ENCODE peak calls at places on chromosomes 13 and 19, in nine cellular contexts. I, X, W, K, D, O, L, B and C are unnamed samples.

GRCh38 chr19:7246601-7247000 is 47.6 kb downstream of the INSR start:
- DNase-seq in I (no peak), X (no peak), W (no peak), K (no peak), D (no peak), O (no peak), L (no peak), B (no peak), C (no peak)

GRCh38 chr13:33999830-34000605 is 182.1 kb downstream of the RFC3 start:
- DNase-seq in I (no peak), X (no peak), W (no peak), K (no peak), D (no peak), O (no peak), L (no peak), B (no peak), C (no peak)

GRCh38 chr19:12990853-12991252 is 4.4 kb upstream of the NFIX start:
- DNase-seq in I (no peak), X (no peak), W (no peak), K (no peak), D (no peak), O (no peak), L (no peak), B (no peak), C (no peak)

GRCh38 chr13:109412232-109412935 is 374.0 kb downstream of the IRS2 start:
- DNase-seq in I (peak), X (peak), W (peak), K (peak), D (peak), O (no peak), L (peak), B (no peak), C (peak)

GRCh38 chr19:12325690-12326089 is 7.7 kb downstream of the ZNF563 start:
- DNase-seq in I (no peak), X (no peak), W (no peak), K (no peak), D (no peak), O (no peak), L (no peak), B (no peak), C (no peak)

GRCh38 chr13:97318532-97318931 is 96.4 kb downstream of the MBNL2 start:
- DNase-seq in I (no peak), X (no peak), W (no peak), K (no peak), D (no peak), O (no peak), L (no peak), B (no peak), C (no peak)

GRCh38 chr13:64371045-64371444 is 2859.1 kb downstream of the PCDH9 start:
- DNase-seq in I (no peak), X (no peak), W (no peak), K (no peak), D (peak), O (no peak), L (no peak), B (no peak), C (no peak)

GRCh38 chr13:98599502-98600328 is 22.8 kb upstream of the STK24 start:
- DNase-seq in I (no peak), X (no peak), W (no peak), K (no peak), D (no peak), O (no peak), L (no peak), B (no peak), C (no peak)

GRCh38 chr19:5339950-5340636 is 519 bp downstream of the PTPRS start:
- DNase-seq in I (peak), X (peak), W (no peak), K (peak), D (peak), O (no peak), L (no peak), B (no peak), C (peak)

GRCh38 chr19:41426952-41427646 is at the start of gene B3GNT8:
- DNase-seq in I (peak), X (peak), W (peak), K (peak), D (peak), O (no peak), L (peak), B (peak), C (peak)

GRCh38 chr13:113650275-113650674 is 7.7 kb downstream of the ATP4B start:
- DNase-seq in I (peak), X (peak), W (peak), K (no peak), D (no peak), O (no peak), L (no peak), B (peak), C (no peak)

GRCh38 chr13:74101436-74101835 is 32.8 kb downstream of the KLF12 start:
- DNase-seq in I (no peak), X (no peak), W (no peak), K (no peak), D (no peak), O (no peak), L (no peak), B (no peak), C (no peak)

GRCh38 chr13:112718318-112718717 is 28.5 kb downstream of the ATP11A start:
- DNase-seq in I (peak), X (no peak), W (no peak), K (no peak), D (no peak), O (no peak), L (no peak), B (no peak), C (no peak)

GRCh38 chr19:9945319-9945966 is 9.1 kb upstream of the OLFM2 start:
- DNase-seq in I (peak), X (peak), W (peak), K (no peak), D (peak), O (no peak), L (peak), B (peak), C (no peak)

GRCh38 chr19:8336072-8336569 is 6.9 kb downstream of the KANK3 start:
- DNase-seq in I (no peak), X (no peak), W (no peak), K (no peak), D (no peak), O (no peak), L (no peak), B (no peak), C (no peak)

GRCh38 chr13:24141333-24141910 is 19.1 kb upstream of the SPATA13 start:
- DNase-seq in I (no peak), X (no peak), W (no peak), K (no peak), D (no peak), O (no peak), L (no peak), B (no peak), C (no peak)

GRCh38 chr13:82330499-82330898 is 1551.8 kb downstream of the SLITRK1 start:
- DNase-seq in I (no peak), X (no peak), W (no peak), K (no peak), D (peak), O (no peak), L (no peak), B (no peak), C (no peak)

GRCh38 chr19:8001651-8001994 is 3.8 kb downstream of the ELAVL1 start:
- DNase-seq in I (no peak), X (no peak), W (no peak), K (no peak), D (no peak), O (no peak), L (no peak), B (no peak), C (no peak)

GRCh38 chr19:42284641-42285341 is 15.7 kb downstream of the CIC start:
- DNase-seq in I (no peak), X (no peak), W (no peak), K (no peak), D (no peak), O (peak), L (peak), B (peak), C (no peak)

GRCh38 chr19:2600914-2601870 is 101.3 kb downstream of the GNG7 start:
- DNase-seq in I (no peak), X (no peak), W (peak), K (no peak), D (peak), O (no peak), L (no peak), B (peak), C (no peak)

GRCh38 chr13:38415233-38415632 is 65.6 kb downstream of the UFM1 start:
- DNase-seq in I (no peak), X (no peak), W (no peak), K (no peak), D (peak), O (no peak), L (no peak), B (no peak), C (no peak)

GRCh38 chr19:45223879-45224278 is 21.3 kb downstream of the EXOC3L2 start:
- DNase-seq in I (no peak), X (no peak), W (no peak), K (no peak), D (no peak), O (no peak), L (no peak), B (no peak), C (no peak)

GRCh38 chr19:56111601-56112312 is 9.3 kb downstream of the ZNF787 start:
- DNase-seq in I (no peak), X (peak), W (peak), K (no peak), D (no peak), O (peak), L (no peak), B (peak), C (no peak)

GRCh38 chr13:37870895-37871550 is 1.5 kb upstream of the TRPC4 start:
- DNase-seq in I (peak), X (no peak), W (no peak), K (no peak), D (peak), O (no peak), L (no peak), B (no peak), C (no peak)

GRCh38 chr19:14480695-14481069 is 5.5 kb upstream of the PTGER1 start:
- DNase-seq in I (no peak), X (no peak), W (no peak), K (no peak), D (no peak), O (no peak), L (no peak), B (no peak), C (no peak)

GRCh38 chr13:114177245-114178010 is 1.6 kb upstream of the CFAP97D2 start:
- DNase-seq in I (no peak), X (no peak), W (no peak), K (no peak), D (no peak), O (no peak), L (no peak), B (peak), C (no peak)

GRCh38 chr19:24159707-24160106 is 72.7 kb downstream of the ZNF254 start:
- DNase-seq in I (no peak), X (no peak), W (no peak), K (no peak), D (peak), O (no peak), L (no peak), B (no peak), C (no peak)

GRCh38 chr13:93963266-93964131 is 516.0 kb downstream of the DCT start:
- DNase-seq in I (no peak), X (no peak), W (no peak), K (no peak), D (peak), O (no peak), L (no peak), B (no peak), C (no peak)

GRCh38 chr19:54460230-54461005 is 3.2 kb downstream of the LENG9 start:
- DNase-seq in I (no peak), X (no peak), W (no peak), K (no peak), D (no peak), O (no peak), L (peak), B (no peak), C (no peak)

GRCh38 chr19:41353466-41354342 is at the start of gene TGFB1:
- DNase-seq in I (peak), X (peak), W (peak), K (peak), D (peak), O (peak), L (peak), B (peak), C (peak)

GRCh38 chr19:6236310-6237291 is 43.2 kb downstream of the MLLT1 start:
- DNase-seq in I (no peak), X (peak), W (peak), K (no peak), D (peak), O (no peak), L (peak), B (no peak), C (no peak)

GRCh38 chr19:11381535-11382369 is 2.4 kb downstream of the EPOR start:
- DNase-seq in I (peak), X (peak), W (peak), K (peak), D (peak), O (peak), L (peak), B (peak), C (peak)

GRCh38 chr13:112703449-112703848 is 13.6 kb downstream of the ATP11A start:
- DNase-seq in I (no peak), X (no peak), W (no peak), K (no peak), D (no peak), O (no peak), L (no peak), B (no peak), C (no peak)

GRCh38 chr13:28329395-28330158 is 165.4 kb downstream of the FLT1 start:
- DNase-seq in I (no peak), X (no peak), W (peak), K (no peak), D (peak), O (no peak), L (no peak), B (peak), C (no peak)

GRCh38 chr13:89029062-89029461 is 1357.9 kb downstream of the SLITRK5 start:
- DNase-seq in I (no peak), X (no peak), W (no peak), K (no peak), D (no peak), O (no peak), L (no peak), B (no peak), C (no peak)

DNA sequence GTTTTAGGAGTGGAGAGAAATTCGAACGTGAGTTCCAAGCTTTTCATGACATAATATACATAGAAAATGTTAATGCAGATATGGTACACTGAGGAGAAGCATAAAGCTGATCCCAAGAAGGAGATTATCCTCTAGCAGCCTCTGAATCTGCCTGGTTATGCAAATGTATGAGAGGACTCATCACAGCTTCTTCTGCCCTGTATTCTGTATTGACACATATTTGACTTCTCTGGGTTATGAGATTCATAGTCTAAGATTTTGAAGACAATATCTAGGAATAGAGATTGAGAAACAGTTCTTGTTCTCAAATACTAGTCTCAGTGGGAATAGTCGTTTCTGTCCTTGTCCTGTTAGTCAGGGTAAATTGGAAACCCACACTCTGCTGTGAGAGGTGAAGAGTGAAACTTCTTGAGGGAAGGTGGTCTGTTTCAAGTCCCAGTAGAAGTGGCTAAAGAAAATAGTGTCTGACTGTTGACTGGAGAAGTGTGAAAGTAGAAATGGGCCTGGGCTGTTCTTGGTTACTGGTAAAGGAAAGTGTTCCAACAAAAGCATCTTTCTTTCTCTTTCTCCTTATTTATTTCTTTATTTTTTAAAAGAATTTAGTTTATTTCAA is 1356.6 kb downstream of the SLITRK5 start:
- DNase-seq in I (no peak), X (no peak), W (no peak), K (no peak), D (no peak), O (no peak), L (no peak), B (no peak), C (no peak)
- TF ChIP-seq CTCF in I (no peak), X (no peak), W (no peak), K (no peak), D (no peak), O (no peak), L (no peak), B (no peak), C (no peak)

GRCh38 chr13:48938308-48938943 is 37.3 kb upstream of the FNDC3A start:
- DNase-seq in I (no peak), X (no peak), W (no peak), K (no peak), D (no peak), O (no peak), L (no peak), B (no peak), C (no peak)

GRCh38 chr13:48939728-48940127 is 36.0 kb upstream of the FNDC3A start:
- DNase-seq in I (no peak), X (no peak), W (no peak), K (no peak), D (no peak), O (no peak), L (no peak), B (no peak), C (no peak)

GRCh38 chr13:48945626-48946025 is 30.1 kb upstream of the FNDC3A start:
- DNase-seq in I (no peak), X (no peak), W (no peak), K (no peak), D (no peak), O (no peak), L (no peak), B (no peak), C (no peak)

GRCh38 chr13:48944221-48944620 is 31.5 kb upstream of the FNDC3A start:
- DNase-seq in I (no peak), X (no peak), W (no peak), K (no peak), D (no peak), O (no peak), L (no peak), B (no peak), C (no peak)

DNA sequence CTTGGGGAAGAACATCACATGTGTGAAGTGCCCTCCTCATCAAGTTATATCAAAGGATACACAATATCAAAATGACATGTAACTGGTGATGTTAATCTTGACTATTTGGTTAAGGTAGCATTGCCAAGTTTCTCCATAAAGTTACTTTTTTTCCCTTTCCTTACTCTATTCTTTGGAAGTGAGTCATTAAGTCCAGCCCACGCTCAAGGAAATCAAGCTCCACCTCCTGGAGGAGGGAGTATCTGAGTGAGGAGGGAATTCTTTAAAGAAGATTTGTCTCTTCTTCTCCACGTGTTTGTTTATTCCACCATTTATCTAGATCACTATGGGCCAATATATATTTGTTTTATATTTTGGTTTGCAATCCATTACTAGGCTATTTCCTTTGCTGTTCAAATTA is 33.6 kb upstream of the FNDC3A start:
- DNase-seq in I (no peak), X (no peak), W (no peak), K (no peak), D (peak), O (no peak), L (no peak), B (no peak), C (no peak)
- TF ChIP-seq CTCF in I (no peak), X (no peak), W (no peak), K (no peak), D (no peak), O (no peak), L (no peak), B (no peak), C (no peak)

GRCh38 chr19:31548941-31549340 is 199.7 kb upstream of the TSHZ3 start:
- DNase-seq in I (peak), X (peak), W (no peak), K (no peak), D (peak), O (no peak), L (no peak), B (no peak), C (no peak)
- TF ChIP-seq CTCF in I (peak), X (peak), W (peak), K (peak), D (no peak), O (no peak), L (no peak), B (no peak), C (peak)

GRCh38 chr19:53394974-53395839 is at the start of gene ZNF765:
- DNase-seq in I (peak), X (peak), W (peak), K (peak), D (peak), O (peak), L (peak), B (peak), C (peak)
- TF ChIP-seq CTCF in I (peak), X (peak), W (peak), K (peak), D (peak), O (no peak), L (no peak), B (peak), C (peak)

GRCh38 chr13:26446751-26447150 is 110.7 kb upstream of the WASF3 start:
- DNase-seq in I (no peak), X (no peak), W (no peak), K (no peak), D (peak), O (no peak), L (no peak), B (no peak), C (no peak)

GRCh38 chr13:26440111-26440510 is 117.4 kb upstream of the WASF3 start:
- DNase-seq in I (no peak), X (no peak), W (no peak), K (no peak), D (peak), O (no peak), L (no peak), B (no peak), C (no peak)

GRCh38 chr13:26449063-26449848 is 108.2 kb upstream of the WASF3 start:
- DNase-seq in I (no peak), X (no peak), W (no peak), K (no peak), D (peak), O (no peak), L (no peak), B (no peak), C (no peak)

GRCh38 chr13:26442541-26442940 is 114.9 kb upstream of the WASF3 start:
- DNase-seq in I (no peak), X (no peak), W (no peak), K (no peak), D (peak), O (no peak), L (no peak), B (no peak), C (no peak)

GRCh38 chr13:26445092-26445491 is 112.4 kb upstream of the WASF3 start:
- DNase-seq in I (no peak), X (no peak), W (no peak), K (no peak), D (no peak), O (no peak), L (no peak), B (no peak), C (no peak)
- TF ChIP-seq CTCF in I (no peak), X (no peak), W (no peak), K (no peak), D (no peak), O (no peak), L (no peak), B (no peak), C (no peak)

GRCh38 chr13:70842062-70842644 is 733.9 kb upstream of the KLHL1 start:
- DNase-seq in I (no peak), X (no peak), W (no peak), K (no peak), D (peak), O (no peak), L (no peak), B (no peak), C (no peak)
- TF ChIP-seq CTCF in I (no peak), X (no peak), W (no peak), K (no peak), D (no peak), O (no peak), L (no peak), B (no peak), C (no peak)

GRCh38 chr19:17103177-17103576 is 27.6 kb downstream of the MYO9B start:
- DNase-seq in I (peak), X (peak), W (no peak), K (no peak), D (peak), O (no peak), L (no peak), B (no peak), C (peak)
- TF ChIP-seq CTCF in I (peak), X (peak), W (peak), K (peak), D (peak), O (no peak), L (no peak), B (peak), C (peak)

DNA sequence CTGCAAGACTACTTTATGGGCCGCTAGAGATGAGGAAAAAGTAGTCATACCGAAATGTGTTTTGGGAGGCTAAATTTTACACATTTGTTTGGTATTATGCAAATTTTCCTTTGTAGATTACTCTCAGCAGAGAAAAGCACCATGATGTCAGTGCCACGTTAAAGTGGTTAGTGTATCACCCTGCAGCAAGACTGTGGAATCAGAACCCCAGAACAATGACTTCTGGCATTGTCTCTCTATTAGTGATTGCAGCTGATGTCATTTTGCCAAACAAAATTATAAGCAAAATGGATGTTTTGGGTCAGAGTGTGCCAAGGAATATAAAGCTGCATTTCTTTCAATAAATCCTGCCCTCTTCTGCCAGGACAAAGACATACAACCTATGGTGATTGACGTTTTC is 53.7 kb upstream of the TSHZ3 start:
- DNase-seq in I (no peak), X (no peak), W (no peak), K (no peak), D (no peak), O (no peak), L (no peak), B (no peak), C (no peak)
- TF ChIP-seq CTCF in I (no peak), X (no peak), W (no peak), K (no peak), D (no peak), O (no peak), L (no peak), B (no peak), C (no peak)